ENCODE peak calls at places on chromosomes 5 and 9, in eight cellular contexts. G is activated CD4-positive, alpha-beta T cell treated with anti-CD3 and anti-CD28 coated beads, Interleukin-2, amount 50 U/mL, for 4 hours; H is kidney epithelial cell; V is stimulated activated CD8-positive, alpha-beta memory T cell treated with anti-CD3 and anti-CD28 coated beads, Interleukin-12 subunit alpha, Interleukin-12 subunit beta, amount 100 ng/mL, for 1 hour; N is CD8-positive, alpha-beta memory T cell; B is A172; Y is posterior cingulate gyrus; K is tibial artery. F is an unnamed sample.

GRCh38 chr5:129904667-129905466 is 602 bp downstream of the CHSY3 start:
- DNase-seq in G (no peak), H (no peak), V (no peak), N (no peak), B (no peak), Y (no peak), K (peak; percentile 73), F (no peak)

GRCh38 chr5:177509991-177510566 is 453 bp upstream of the DOK3 start:
- DNase-seq in G (no peak), H (no peak), V (no peak), N (no peak), B (no peak), Y (no peak), K (no peak), F (no peak)

GRCh38 chr9:136570916-136571315 is 25.1 kb upstream of the NOTCH1 start:
- DNase-seq in G (no peak), H (no peak), V (no peak), N (no peak), B (no peak), Y (no peak), K (no peak), F (no peak)

GRCh38 chr5:75274486-75274885 is 37.8 kb upstream of the ANKRD31 start:
- DNase-seq in G (no peak), H (no peak), V (no peak), N (no peak), B (no peak), Y (no peak), K (no peak), F (no peak)

GRCh38 chr9:19232117-19232829 is 1.8 kb downstream of the DENND4C start:
- DNase-seq in G (no peak), H (no peak), V (no peak), N (no peak), B (peak; percentile 3), Y (no peak), K (no peak), F (no peak)

GRCh38 chr5:118637947-118638670 is 350.2 kb downstream of the DTWD2 start:
- DNase-seq in G (no peak), H (no peak), V (no peak), N (no peak), B (no peak), Y (no peak), K (no peak), F (no peak)

GRCh38 chr9:136695435-136695895 is 8.2 kb upstream of the AGPAT2 start:
- DNase-seq in G (no peak), H (peak; percentile 26), V (no peak), N (no peak), B (peak; percentile 92), Y (no peak), K (no peak), F (no peak)

GRCh38 chr5:33433303-33434255 is 7.2 kb upstream of the TARS1 start:
- DNase-seq in G (no peak), H (no peak), V (no peak), N (no peak), B (no peak), Y (no peak), K (no peak), F (no peak)